ENCODE peak calls at places on chromosomes 5 and 9, in eight cellular contexts. D is small intestine, K is H7, B is HL-60, I is NCI-H446, E is HT1080, J is endodermal cell, Q is AG09309. C is an unnamed sample.
A peak's percentile ranks its signal among the peaks of the same experiment; 100 is the strongest.

GRCh38 chr5:41433552-41434181 is 76.7 kb downstream of the PLCXD3 start:
- DNase-seq in I (no peak), J (peak; percentile 53), E (no peak), Q (no peak), K (peak; percentile 26), D (no peak), B (no peak), C (no peak)

GRCh38 chr9:90466481-90466880 is 176.1 kb downstream of the DIRAS2 start:
- DNase-seq in Q (no peak), J (no peak), D (no peak), B (no peak), I (no peak), K (no peak), E (no peak), C (no peak)

GRCh38 chr5:431711-432050 is 11.3 kb upstream of the EXOC3 start:
- DNase-seq in K (no peak), B (no peak), I (no peak), J (peak; percentile 33), D (no peak), E (no peak), Q (no peak), C (no peak)

GRCh38 chr9:131589124-131589711 is 43.9 kb downstream of the PRRT1B start:
- DNase-seq in Q (no peak), K (no peak), E (no peak), J (peak; percentile 30), D (no peak), B (no peak), I (no peak), C (no peak)

GRCh38 chr9:110578896-110579752 is at the start of gene SVEP1:
- DNase-seq in D (no peak), B (no peak), I (no peak), Q (no peak), K (peak; percentile 74), E (no peak), J (peak; percentile 84), C (no peak)

GRCh38 chr9:91465420-91465819 is 41.8 kb upstream of the NFIL3 start:
- DNase-seq in K (no peak), D (no peak), I (no peak), E (peak; percentile 39), B (no peak), Q (peak; percentile 35), J (no peak), C (no peak)

GRCh38 chr5:111518747-111519146 is 6.4 kb upstream of the STARD4 start:
- DNase-seq in D (no peak), K (no peak), B (no peak), Q (no peak), J (no peak), E (no peak), I (no peak), C (no peak)

GRCh38 chr9:121956808-121957207 is 136.3 kb downstream of the TTLL11 start:
- DNase-seq in B (no peak), E (peak; percentile 54), I (no peak), D (no peak), J (no peak), Q (no peak), K (no peak), C (no peak)

GRCh38 chr5:160312139-160312959 is at the start of gene CCNJL:
- DNase-seq in I (peak; percentile 34), Q (no peak), B (no peak), D (peak; percentile 35), E (peak; percentile 84), K (peak; percentile 100), J (peak; percentile 93), C (no peak)

GRCh38 chr9:133470427-133470924 is 8.4 kb downstream of the SLC2A6 start:
- DNase-seq in J (peak; percentile 73), K (peak; percentile 73), E (no peak), B (peak; percentile 58), D (no peak), I (no peak), Q (no peak), C (no peak)

GRCh38 chr9:17009071-17009470 is 125.8 kb upstream of the CNTLN start:
- DNase-seq in D (no peak), I (no peak), J (no peak), E (no peak), Q (no peak), K (no peak), B (no peak), C (no peak)

GRCh38 chr5:179812135-179812825 is 5.6 kb upstream of the MGAT4B start:
- DNase-seq in Q (no peak), I (no peak), D (no peak), E (no peak), J (no peak), B (no peak), K (no peak), C (no peak)

GRCh38 chr9:87665516-87665915 is 60.4 kb upstream of the CTSL start:
- DNase-seq in K (no peak), Q (no peak), I (no peak), E (no peak), B (no peak), D (no peak), J (no peak), C (no peak)

GRCh38 chr5:66417681-66418248 is 178.4 kb upstream of the MAST4 start:
- DNase-seq in J (no peak), K (no peak), E (no peak), B (no peak), I (no peak), Q (no peak), D (no peak), C (no peak)

GRCh38 chr5:179158556-179158955 is 98.4 kb downstream of the ZNF354C start:
- DNase-seq in Q (no peak), D (no peak), I (no peak), J (no peak), B (no peak), E (no peak), K (no peak), C (no peak)